ENCODE peak calls at places on chromosomes 5 and 9, in four cellular contexts. Z is PC-3, J is left ventricle myocardium inferior, I is uterus. Y is an unnamed sample. For H3K27me3 and H3K4me1, the result is how much of the 10 kb centered on the place peaks cover.

GRCh38 chr5:123044926-123045617 is 8.5 kb upstream of the PPIC start:
- DNase-seq in Z (no peak), J (no peak), I (no peak), Y (no peak)

GRCh38 chr9:948497-948896 is 28.0 kb upstream of the DMRT3 start:
- DNase-seq in Z (no peak), J (no peak), I (no peak), Y (no peak)

GRCh38 chr5:111681414-111681790 is 75.6 kb downstream of the NREP start:
- DNase-seq in Z (no peak), J (no peak), I (no peak), Y (no peak)

GRCh38 chr9:97502984-97503861 is 1.8 kb downstream of the TMOD1 start:
- DNase-seq in Z (no peak), J (no peak), I (no peak), Y (no peak)

GRCh38 chr5:78734094-78734845 is 85.7 kb upstream of the LHFPL2 start:
- DNase-seq in Z (no peak), J (no peak), I (no peak), Y (no peak)

GRCh38 chr9:115673599-115673998 is 480.0 kb upstream of the PAPPA start:
- DNase-seq in Z (no peak), J (no peak), I (no peak), Y (no peak)

GRCh38 chr9:112384690-112385089 is 4.8 kb downstream of the HSDL2 start:
- DNase-seq in Z (no peak), J (no peak), I (no peak), Y (no peak)

GRCh38 chr5:135667204-135667603 is 88.4 kb upstream of the CXCL14 start:
- DNase-seq in Z (no peak), J (no peak), I (no peak), Y (no peak)

GRCh38 chr9:71783120-71783523 is 14.8 kb upstream of the CEMIP2 start:
- DNase-seq in Z (peak), J (no peak), I (peak), Y (peak)

GRCh38 chr5:139848508-139849100 is 53.0 kb downstream of the PSD2 start:
- DNase-seq in Z (no peak), J (no peak), I (peak), Y (no peak)

GRCh38 chr9:92707530-92707929 is 37.6 kb upstream of the IPPK start:
- DNase-seq in Z (peak), J (no peak), I (no peak), Y (no peak)

GRCh38 chr5:160310140-160310909 is 2.0 kb downstream of the CCNJL start:
- DNase-seq in Z (no peak), J (no peak), I (no peak), Y (no peak)

GRCh38 chr5:160311491-160312138 is 749 bp downstream of the CCNJL start:
- DNase-seq in Z (no peak), J (peak), I (peak), Y (no peak)

GRCh38 chr5:160310910-160311295 is 1.5 kb downstream of the CCNJL start:
- DNase-seq in Z (no peak), J (no peak), I (no peak), Y (no peak)

GRCh38 chr5:160312960-160313734 is 783 bp upstream of the CCNJL start:
- DNase-seq in Z (no peak), J (no peak), I (no peak), Y (no peak)

GRCh38 chr5:160312139-160312959 is at the start of gene CCNJL:
- DNase-seq in Z (peak), J (peak), I (peak), Y (no peak)
- H3K27me3 ChIP-seq in Z (under half), J (under half), I (under half), Y (under half)

DNA sequence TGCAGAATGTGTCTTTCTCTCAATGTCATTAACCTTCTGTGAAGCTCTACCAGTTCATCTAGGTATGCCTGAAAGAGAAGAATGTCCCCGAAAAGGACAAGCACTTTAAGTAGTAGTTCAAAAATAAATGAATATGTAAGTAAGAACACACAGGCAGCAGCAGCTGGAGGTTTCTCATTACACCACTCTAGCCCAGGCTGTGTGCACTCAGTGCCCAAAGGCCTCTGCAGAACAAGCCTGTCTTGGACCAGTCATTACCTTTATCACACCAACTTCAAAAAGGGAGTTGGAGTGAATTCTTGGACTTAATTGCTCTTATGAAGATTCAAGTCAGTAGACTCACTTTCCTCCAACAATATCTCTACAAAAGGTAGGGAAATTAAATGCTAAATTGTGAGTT is 268.8 kb downstream of the MLLT3 start:
- DNase-seq in Z (no peak), J (no peak), I (no peak), Y (no peak)
- H3K4me1 ChIP-seq in Z (under half), J (under half), I (under half), Y (under half)

GRCh38 chr9:32434892-32435291 is 50.4 kb downstream of the ACO1 start:
- DNase-seq in Z (no peak), J (no peak), I (no peak), Y (no peak)

GRCh38 chr9:32431196-32431595 is 46.8 kb downstream of the ACO1 start:
- DNase-seq in Z (no peak), J (no peak), I (no peak), Y (no peak)

GRCh38 chr9:32431940-32432555 is 47.6 kb downstream of the ACO1 start:
- DNase-seq in Z (peak), J (peak), I (peak), Y (no peak)

GRCh38 chr9:32427111-32427873 is 42.8 kb downstream of the ACO1 start:
- DNase-seq in Z (peak), J (no peak), I (no peak), Y (no peak)

GRCh38 chr9:32430720-32431119 is 46.3 kb downstream of the ACO1 start:
- DNase-seq in Z (peak), J (no peak), I (no peak), Y (no peak)
- H3K4me3 ChIP-seq in Z (no peak), J (no peak), I (no peak), Y (no peak)

GRCh38 chr9:113754739-113755138 is 121.4 kb upstream of the ZNF618 start:
- DNase-seq in Z (no peak), J (no peak), I (no peak), Y (no peak)
- H3K27me3 ChIP-seq in Z (under half), J (under half), I (under half), Y (under half)

DNA sequence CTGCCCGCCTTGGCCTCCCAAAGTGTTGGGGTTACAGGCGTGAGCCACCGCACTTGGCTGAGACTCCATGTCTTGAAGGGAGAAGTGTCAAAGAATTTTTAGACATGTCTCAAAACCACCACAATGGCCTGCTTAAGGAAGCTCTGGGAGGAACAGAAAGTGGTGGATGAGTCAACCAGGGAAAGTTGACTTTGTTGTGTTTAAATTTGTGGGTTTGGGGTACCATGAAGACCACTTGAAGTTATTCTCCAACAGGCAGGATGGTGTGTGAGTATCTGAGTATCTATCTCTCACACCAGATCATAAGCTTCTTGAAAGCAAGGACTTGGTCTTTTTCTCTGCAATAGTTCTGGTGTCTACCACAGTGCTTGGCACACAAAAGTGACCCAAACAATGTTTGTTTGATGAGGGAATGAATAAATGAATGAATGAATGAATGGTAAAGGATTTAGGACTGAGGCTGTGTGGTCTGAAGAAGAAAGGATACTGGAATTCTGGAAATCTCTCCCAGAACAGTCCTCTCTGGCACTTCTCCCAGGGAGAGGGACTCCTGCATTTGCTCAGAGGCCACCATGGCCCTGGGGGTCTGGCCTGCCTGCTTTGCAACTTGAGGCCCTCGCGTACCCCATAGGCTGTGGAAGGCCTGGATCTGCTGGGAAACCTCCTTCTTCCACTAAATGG is 187.8 kb downstream of the PALM2AKAP2 start:
- DNase-seq in Z (no peak), J (no peak), I (no peak), Y (no peak)
- H3K4me1 ChIP-seq in Z (under half), J (under half), I (under half), Y (under half)